ENCODE peak calls at places on chromosomes 16 and 17, in five cellular contexts. A is aorta, S is pancreas, F is K562, O is colonic mucosa. H is an unnamed sample.
A peak's percentile ranks its signal among the peaks of the same experiment; 100 is the strongest.

GRCh38 chr17:77778636-77779524 is 179.6 kb upstream of the TNRC6C start:
- DNase-seq in A (peak; percentile 92), S (no peak), F (no peak), O (no peak), H (no peak)

GRCh38 chr17:40317345-40317873 is 8.4 kb downstream of the RARA start:
- DNase-seq in A (no peak), S (no peak), F (peak; percentile 68), O (peak; percentile 76), H (peak; percentile 83)

GRCh38 chr16:84245933-84246678 is 6.3 kb upstream of the KCNG4 start:
- DNase-seq in A (no peak), S (no peak), F (no peak), O (no peak), H (no peak)

GRCh38 chr17:3575506-3575905 is 17.9 kb upstream of the TRPV3 start:
- DNase-seq in A (no peak), S (no peak), F (no peak), O (no peak), H (no peak)

GRCh38 chr17:56771975-56772374 is 61.7 kb downstream of the C17orf67 start:
- DNase-seq in A (no peak), S (no peak), F (no peak), O (no peak), H (no peak)

GRCh38 chr17:81868674-81869220 is 2.4 kb downstream of the ARHGDIA start:
- DNase-seq in A (peak; percentile 90), S (no peak), F (peak; percentile 61), O (no peak), H (no peak)

GRCh38 chr17:29150191-29150590 is 30.0 kb downstream of the MYO18A start:
- DNase-seq in A (no peak), S (no peak), F (no peak), O (no peak), H (no peak)

GRCh38 chr16:85168732-85169256 is 56.5 kb upstream of the CIBAR2 start:
- DNase-seq in A (peak; percentile 90), S (peak; percentile 50), F (peak; percentile 98), O (peak; percentile 62), H (peak; percentile 73)

GRCh38 chr17:37088913-37089312 is 140.2 kb downstream of the AATF start:
- DNase-seq in A (no peak), S (no peak), F (no peak), O (no peak), H (no peak)

GRCh38 chr16:73956592-73957495 is 339.8 kb upstream of the PSMD7 start:
- DNase-seq in A (no peak), S (no peak), F (peak; percentile 44), O (peak; percentile 62), H (no peak)

GRCh38 chr17:20234266-20234665 is 225.1 kb downstream of the SPECC1 start:
- DNase-seq in A (no peak), S (no peak), F (no peak), O (no peak), H (no peak)

GRCh38 chr17:41483991-41484826 is 3.3 kb upstream of the KRT35 start:
- DNase-seq in A (peak; percentile 47), S (no peak), F (peak; percentile 20), O (no peak), H (no peak)

GRCh38 chr17:56943505-56944125 is 17.2 kb downstream of the COIL start:
- DNase-seq in A (no peak), S (no peak), F (no peak), O (no peak), H (no peak)

GRCh38 chr16:16868727-16869126 is 489.8 kb downstream of the NPIPA7 start:
- DNase-seq in A (no peak), S (no peak), F (no peak), O (no peak), H (no peak)

GRCh38 chr16:29742683-29743275 is 3.0 kb downstream of the C16orf54 start:
- DNase-seq in A (no peak), S (no peak), F (no peak), O (peak; percentile 45), H (no peak)

GRCh38 chr17:61475726-61476125 is 23.5 kb downstream of the TBX4 start:
- DNase-seq in A (no peak), S (no peak), F (no peak), O (no peak), H (no peak)

GRCh38 chr16:27867122-27868110 is 196.1 kb downstream of the GSG1L start:
- DNase-seq in A (no peak), S (peak; percentile 22), F (peak; percentile 99), O (peak; percentile 85), H (no peak)

GRCh38 chr16:73483934-73484712 is 436.2 kb upstream of the ZFHX3 start:
- DNase-seq in A (no peak), S (no peak), F (no peak), O (no peak), H (peak; percentile 26)

DNA sequence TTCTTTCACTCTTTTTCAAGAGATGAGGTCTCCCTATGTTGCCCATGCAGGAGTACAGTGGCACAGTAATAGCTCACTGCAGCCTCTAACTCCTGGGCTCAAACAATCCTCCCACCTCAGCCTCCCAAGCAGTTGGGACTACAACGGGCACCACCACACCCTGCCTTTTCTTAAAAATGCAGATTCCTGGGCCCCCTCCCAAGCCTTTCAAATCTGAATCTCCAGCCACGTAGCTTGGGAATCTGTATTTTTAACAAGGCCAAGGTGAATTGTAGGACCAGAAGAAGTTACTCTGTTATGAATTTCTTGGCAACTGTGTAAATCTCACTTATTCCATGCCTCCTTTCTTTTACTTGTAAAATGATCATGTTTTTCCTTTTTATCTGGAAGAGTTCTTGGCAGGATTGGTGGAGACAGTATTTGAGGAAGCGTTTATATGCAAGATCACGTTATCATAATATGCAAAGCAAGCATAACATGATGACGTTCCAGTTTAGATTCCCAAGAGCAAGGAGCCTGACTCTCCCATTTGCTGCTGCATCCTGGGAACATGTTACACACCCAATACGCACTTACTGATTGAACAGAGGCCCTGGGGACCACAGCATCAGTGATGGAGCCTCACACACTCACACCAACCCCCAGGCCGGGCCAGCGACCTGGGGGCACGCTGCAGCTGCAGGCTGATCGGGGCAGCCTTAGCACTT is 44.5 kb downstream of the LITAF start:
- DNase-seq in A (no peak), S (no peak), F (no peak), O (no peak), H (no peak)
- H3K4me3 ChIP-seq in A (no peak overlapping the region), S (no peak overlapping the region), F (no peak overlapping the region), O (no peak overlapping the region), H (no peak overlapping the region)

GRCh38 chr16:998211-998610 is 16.6 kb downstream of the SOX8 start:
- DNase-seq in A (no peak), S (no peak), F (no peak), O (no peak), H (no peak)
- H3K9me3 ChIP-seq in A (peaks cover 12% of the 10 kb centered on the region), S (no peaks in the 10 kb centered on the region), F (peaks cover 2% of the 10 kb centered on the region), O (no peaks in the 10 kb centered on the region), H (peaks cover 27% of the 10 kb centered on the region)

GRCh38 chr17:74893936-74894671 is 671 bp upstream of the FADS6 start:
- DNase-seq in A (no peak), S (no peak), F (no peak), O (no peak), H (no peak)
- H3K4me3 ChIP-seq in A (no peak overlapping the region), S (no peak overlapping the region), F (no peak overlapping the region), O (peak overlapping the region; percentile 23), H (no peak overlapping the region)

GRCh38 chr16:3220839-3221238 is 14.1 kb downstream of the ZNF200 start:
- DNase-seq in A (no peak), S (no peak), F (no peak), O (no peak), H (no peak)
- H3K9me3 ChIP-seq in A (peaks cover 23% of the 10 kb centered on the region), S (peaks cover 16% of the 10 kb centered on the region), F (peaks cover 31% of the 10 kb centered on the region), O (peaks cover 20% of the 10 kb centered on the region), H (peaks cover 84% of the 10 kb centered on the region)

H was measured in right atrium auricular region.